ENCODE peak calls at places on chromosomes 4 and X, in eight cellular contexts. D is H9; H is retinal pigment epithelial cell; K is ovary; W is stimulated activated CD4-positive, alpha-beta T cell treated with anti-CD3 and anti-CD28 coated beads, Interleukin-1b, Interleukin-23, amount 100 ng/mL, for 48 hours; L is stimulated activated CD8-positive, alpha-beta memory T cell treated with anti-CD3 and anti-CD28 coated beads, Interleukin-2, amount 100 ng/mL, for 48 hours; V is progenitor cell of endocrine pancreas; C is nephron progenitor cell. N is an unnamed sample.

GRCh38 chrX:42025861-42026260 is 102.5 kb upstream of the CASK start:
- DNase-seq in D (no peak), H (no peak), K (no peak), W (no peak), L (no peak), V (no peak), C (no peak), N (no peak)

GRCh38 chr4:60129740-60130139 is 1070.4 kb upstream of the ADGRL3 start:
- DNase-seq in D (no peak), H (peak), K (no peak), W (no peak), L (no peak), V (no peak), C (no peak), N (no peak)

GRCh38 chr4:81039351-81040174 is 9.1 kb downstream of the BMP3 start:
- DNase-seq in D (no peak), H (no peak), K (no peak), W (no peak), L (no peak), V (no peak), C (no peak), N (no peak)

GRCh38 chrX:96984538-96984937 is 100.8 kb downstream of the RPA4 start:
- DNase-seq in D (no peak), H (no peak), K (no peak), W (no peak), L (no peak), V (no peak), C (no peak), N (no peak)

GRCh38 chr4:164779811-164780216 is 25.9 kb downstream of the SMIM31 start:
- DNase-seq in D (peak), H (peak), K (peak), W (peak), L (no peak), V (peak), C (peak), N (no peak)

GRCh38 chrX:105564536-105564935 is 257.8 kb upstream of the NRK start:
- DNase-seq in D (no peak), H (peak), K (no peak), W (no peak), L (no peak), V (no peak), C (no peak), N (no peak)

GRCh38 chr4:87073570-87074470 is 139.0 kb downstream of the AFF1 start:
- DNase-seq in D (no peak), H (no peak), K (no peak), W (peak), L (peak), V (no peak), C (no peak), N (no peak)

GRCh38 chrX:153792368-153792767 is 1.8 kb downstream of the IDH3G start:
- DNase-seq in D (no peak), H (no peak), K (no peak), W (no peak), L (no peak), V (no peak), C (no peak), N (no peak)

GRCh38 chr4:47349323-47349722 is 114.2 kb downstream of the COMMD8 start:
- DNase-seq in D (no peak), H (no peak), K (no peak), W (no peak), L (no peak), V (no peak), C (no peak), N (no peak)

GRCh38 chr4:109359040-109359646 is 56.7 kb upstream of the COL25A1 start:
- DNase-seq in D (no peak), H (no peak), K (no peak), W (no peak), L (no peak), V (no peak), C (no peak), N (no peak)

GRCh38 chr4:61375316-61375715 is 175.2 kb downstream of the ADGRL3 start:
- DNase-seq in D (no peak), H (no peak), K (no peak), W (no peak), L (no peak), V (no peak), C (no peak), N (no peak)

GRCh38 chr4:4397441-4397819 is 10.5 kb downstream of the NSG1 start:
- DNase-seq in D (no peak), H (no peak), K (no peak), W (no peak), L (no peak), V (no peak), C (no peak), N (no peak)

GRCh38 chr4:3871181-3871852 is 105.1 kb downstream of the ADRA2C start:
- DNase-seq in D (peak), H (no peak), K (no peak), W (no peak), L (no peak), V (peak), C (peak), N (no peak)

GRCh38 chr4:17854076-17854475 is 43.3 kb downstream of the NCAPG start:
- DNase-seq in D (no peak), H (peak), K (no peak), W (no peak), L (no peak), V (no peak), C (no peak), N (no peak)

GRCh38 chr4:152778656-152779512 is 646 bp downstream of the TIGD4 start:
- DNase-seq in D (no peak), H (no peak), K (peak), W (peak), L (no peak), V (no peak), C (peak), N (peak)

GRCh38 chr4:185119927-185120630 is 23.0 kb upstream of the SLC25A4 start:
- DNase-seq in D (no peak), H (no peak), K (no peak), W (no peak), L (no peak), V (no peak), C (no peak), N (no peak)

GRCh38 chrX:115408736-115409390 is 119.3 kb downstream of the LUZP4 start:
- DNase-seq in D (no peak), H (no peak), K (no peak), W (no peak), L (no peak), V (no peak), C (no peak), N (no peak)

GRCh38 chr4:140260227-140260626 is 106.2 kb upstream of the MAML3 start:
- DNase-seq in D (no peak), H (no peak), K (no peak), W (no peak), L (no peak), V (no peak), C (no peak), N (no peak)

GRCh38 chr4:152935661-152936445 is at the start of gene FHDC1:
- DNase-seq in D (peak), H (no peak), K (peak), W (no peak), L (no peak), V (peak), C (peak), N (peak)

GRCh38 chr4:136865591-136865990 is 666.7 kb downstream of the PCDH18 start:
- DNase-seq in D (no peak), H (no peak), K (no peak), W (no peak), L (no peak), V (no peak), C (no peak), N (no peak)

GRCh38 chr4:82865592-82865991 is 25.4 kb downstream of the SEC31A start:
- DNase-seq in D (no peak), H (peak), K (peak), W (peak), L (no peak), V (no peak), C (no peak), N (no peak)

GRCh38 chr4:92334716-92335350 is 31.1 kb downstream of the GRID2 start:
- DNase-seq in D (no peak), H (peak), K (no peak), W (no peak), L (no peak), V (no peak), C (no peak), N (no peak)

GRCh38 chr4:118337954-118338353 is 14.8 kb downstream of the PRSS12 start:
- DNase-seq in D (no peak), H (no peak), K (no peak), W (no peak), L (no peak), V (no peak), C (no peak), N (no peak)

GRCh38 chrX:42531431-42531830 is 246.5 kb downstream of the PPP1R2C start:
- DNase-seq in D (no peak), H (no peak), K (no peak), W (no peak), L (no peak), V (no peak), C (no peak), N (no peak)

GRCh38 chr4:74055096-74055495 is 16.6 kb upstream of the CXCL3 start:
- DNase-seq in D (no peak), H (no peak), K (no peak), W (no peak), L (no peak), V (no peak), C (no peak), N (no peak)

GRCh38 chrX:24154490-24155034 is 5.0 kb downstream of the ZFX start:
- DNase-seq in D (no peak), H (no peak), K (no peak), W (no peak), L (no peak), V (no peak), C (no peak), N (no peak)

GRCh38 chr4:126715067-126715466 is 917.7 kb upstream of the INTU start:
- DNase-seq in D (peak), H (no peak), K (no peak), W (no peak), L (no peak), V (no peak), C (no peak), N (no peak)

GRCh38 chr4:145735330-145735638 is 55.3 kb downstream of the C4orf51 start:
- DNase-seq in D (no peak), H (peak), K (no peak), W (no peak), L (no peak), V (no peak), C (no peak), N (peak)

GRCh38 chr4:122412547-122412946 is 33.7 kb downstream of the ADAD1 start:
- DNase-seq in D (no peak), H (no peak), K (no peak), W (no peak), L (no peak), V (no peak), C (no peak), N (no peak)

GRCh38 chr4:6368601-6369000 is 99.0 kb downstream of the WFS1 start:
- DNase-seq in D (no peak), H (no peak), K (no peak), W (no peak), L (no peak), V (no peak), C (no peak), N (no peak)

GRCh38 chr4:164261831-164262230 is 492.1 kb upstream of the SMIM31 start:
- DNase-seq in D (no peak), H (no peak), K (no peak), W (no peak), L (no peak), V (no peak), C (no peak), N (no peak)

GRCh38 chr4:27082786-27083185 is 222.1 kb downstream of the STIM2 start:
- DNase-seq in D (no peak), H (no peak), K (no peak), W (no peak), L (no peak), V (no peak), C (no peak), N (no peak)

GRCh38 chr4:189200346-189200745 is 740.3 kb upstream of the FRG1 start:
- DNase-seq in D (no peak), H (no peak), K (no peak), W (no peak), L (no peak), V (no peak), C (no peak), N (no peak)

GRCh38 chr4:44848466-44848865 is 122.1 kb upstream of the GNPDA2 start:
- DNase-seq in D (no peak), H (no peak), K (no peak), W (no peak), L (no peak), V (no peak), C (no peak), N (no peak)